ENCODE peak calls at places on chromosome X, in seven cellular contexts. One of them, this sample, is unnamed. For H3K4me1, the result is how much of the 10 kb centered on the place peaks cover.

GRCh38 chrX:43328358-43328946 is 327.6 kb upstream of the MAOA start:
- DNase-seq in HCT116: no peak
- DNase-seq in K562: peak
- DNase-seq in H1: no peak
- DNase-seq in SK-N-SH: no peak
- DNase-seq in GM12878: no peak
- DNase-seq in HepG2: no peak
- DNase-seq in this sample: no peak

GRCh38 chrX:129934952-129935351 is 29.0 kb downstream of the UTP14A start:
- DNase-seq in K562: no peak
- DNase-seq in SK-N-SH: no peak
- DNase-seq in HCT116: no peak
- DNase-seq in HepG2: no peak
- DNase-seq in H1: no peak
- DNase-seq in GM12878: no peak
- DNase-seq in this sample: no peak

GRCh38 chrX:19886888-19887531 is 390 bp downstream of the SH3KBP1 start:
- DNase-seq in HCT116: no peak
- DNase-seq in K562: peak
- DNase-seq in SK-N-SH: peak
- DNase-seq in H1: peak
- DNase-seq in HepG2: no peak
- DNase-seq in GM12878: no peak
- DNase-seq in this sample: no peak

GRCh38 chrX:96987228-96987627 is 103.5 kb downstream of the RPA4 start:
- DNase-seq in H1: no peak
- DNase-seq in GM12878: no peak
- DNase-seq in HepG2: no peak
- DNase-seq in HCT116: no peak
- DNase-seq in K562: no peak
- DNase-seq in SK-N-SH: no peak
- DNase-seq in this sample: no peak

GRCh38 chrX:101668143-101668542 is 8.5 kb upstream of the ARMCX2 start:
- DNase-seq in HepG2: no peak
- DNase-seq in K562: no peak
- DNase-seq in SK-N-SH: no peak
- DNase-seq in GM12878: no peak
- DNase-seq in HCT116: no peak
- DNase-seq in H1: no peak
- DNase-seq in this sample: no peak

GRCh38 chrX:10254746-10255145 is 98.0 kb downstream of the CLCN4 start:
- DNase-seq in SK-N-SH: peak
- DNase-seq in GM12878: no peak
- DNase-seq in HepG2: peak
- DNase-seq in K562: no peak
- DNase-seq in H1: no peak
- DNase-seq in HCT116: no peak
- DNase-seq in this sample: no peak

GRCh38 chrX:148609766-148610698 is 109.6 kb downstream of the AFF2 start:
- DNase-seq in H1: no peak
- DNase-seq in GM12878: peak
- DNase-seq in HepG2: no peak
- DNase-seq in HCT116: no peak
- DNase-seq in K562: no peak
- DNase-seq in SK-N-SH: no peak
- DNase-seq in this sample: peak

GRCh38 chrX:11759461-11760311 is 1.6 kb downstream of the MSL3 start:
- DNase-seq in HepG2: peak
- DNase-seq in GM12878: peak
- DNase-seq in SK-N-SH: peak
- DNase-seq in K562: peak
- DNase-seq in HCT116: peak
- DNase-seq in H1: no peak
- DNase-seq in this sample: peak

GRCh38 chrX:97841544-97842179 is 958.0 kb downstream of the RPA4 start:
- DNase-seq in GM12878: no peak
- DNase-seq in K562: no peak
- DNase-seq in H1: no peak
- DNase-seq in SK-N-SH: no peak
- DNase-seq in HCT116: no peak
- DNase-seq in HepG2: no peak
- DNase-seq in this sample: no peak

GRCh38 chrX:69876221-69876620 is 173.5 kb downstream of the AWAT2 start:
- DNase-seq in HepG2: no peak
- DNase-seq in K562: no peak
- DNase-seq in H1: no peak
- DNase-seq in SK-N-SH: no peak
- DNase-seq in HCT116: no peak
- DNase-seq in GM12878: no peak
- DNase-seq in this sample: no peak

GRCh38 chrX:9420513-9420912 is 44.3 kb upstream of the TBL1X start:
- DNase-seq in GM12878: no peak
- DNase-seq in HCT116: no peak
- DNase-seq in SK-N-SH: no peak
- DNase-seq in K562: peak
- DNase-seq in H1: no peak
- DNase-seq in HepG2: no peak
- DNase-seq in this sample: no peak

GRCh38 chrX:65706041-65706828 is 38.8 kb downstream of the MSN start:
- DNase-seq in HepG2: no peak
- DNase-seq in HCT116: no peak
- DNase-seq in H1: no peak
- DNase-seq in K562: no peak
- DNase-seq in SK-N-SH: no peak
- DNase-seq in GM12878: no peak
- DNase-seq in this sample: no peak

GRCh38 chrX:42519666-42520231 is 258.2 kb downstream of the PPP1R2C start:
- DNase-seq in K562: peak
- DNase-seq in HCT116: no peak
- DNase-seq in H1: no peak
- DNase-seq in SK-N-SH: no peak
- DNase-seq in HepG2: no peak
- DNase-seq in GM12878: no peak
- DNase-seq in this sample: no peak

GRCh38 chrX:104270916-104271512 is 16.3 kb upstream of the ESX1 start:
- DNase-seq in H1: peak
- DNase-seq in K562: peak
- DNase-seq in HCT116: peak
- DNase-seq in SK-N-SH: no peak
- DNase-seq in HepG2: peak
- DNase-seq in GM12878: no peak
- DNase-seq in this sample: no peak

GRCh38 chrX:135437867-135438733 is 16.4 kb downstream of the SMIM10L2A start:
- DNase-seq in K562: peak
- DNase-seq in GM12878: no peak
- DNase-seq in HCT116: no peak
- DNase-seq in HepG2: peak
- DNase-seq in SK-N-SH: peak
- DNase-seq in H1: no peak
- DNase-seq in this sample: no peak

GRCh38 chrX:83019258-83019657 is 488.8 kb upstream of the POU3F4 start:
- DNase-seq in HCT116: no peak
- DNase-seq in H1: no peak
- DNase-seq in HepG2: no peak
- DNase-seq in GM12878: no peak
- DNase-seq in K562: no peak
- DNase-seq in SK-N-SH: no peak
- DNase-seq in this sample: no peak

GRCh38 chrX:110442631-110443030 is 84.0 kb downstream of the RTL9 start:
- DNase-seq in SK-N-SH: peak
- DNase-seq in H1: no peak
- DNase-seq in K562: peak
- DNase-seq in HCT116: no peak
- DNase-seq in GM12878: no peak
- DNase-seq in HepG2: peak
- DNase-seq in this sample: no peak

GRCh38 chrX:2701600-2701999 is 10.5 kb downstream of the CD99 start:
- DNase-seq in HCT116: no peak
- DNase-seq in K562: no peak
- DNase-seq in H1: no peak
- DNase-seq in GM12878: peak
- DNase-seq in SK-N-SH: no peak
- DNase-seq in HepG2: no peak
- DNase-seq in this sample: no peak

GRCh38 chrX:2705461-2705860 is 14.4 kb downstream of the CD99 start:
- DNase-seq in K562: no peak
- DNase-seq in H1: no peak
- DNase-seq in HepG2: no peak
- DNase-seq in GM12878: no peak
- DNase-seq in HCT116: no peak
- DNase-seq in SK-N-SH: no peak
- DNase-seq in this sample: no peak

GRCh38 chrX:2700405-2701320 is 9.6 kb downstream of the CD99 start:
- DNase-seq in GM12878: no peak
- DNase-seq in K562: no peak
- DNase-seq in HCT116: no peak
- DNase-seq in SK-N-SH: no peak
- DNase-seq in HepG2: no peak
- DNase-seq in H1: no peak
- DNase-seq in this sample: no peak

GRCh38 chrX:2705036-2705435 is 13.9 kb downstream of the CD99 start:
- DNase-seq in HCT116: no peak
- DNase-seq in H1: no peak
- DNase-seq in SK-N-SH: no peak
- DNase-seq in K562: no peak
- DNase-seq in HepG2: no peak
- DNase-seq in GM12878: no peak
- DNase-seq in this sample: no peak

GRCh38 chrX:2703991-2704369 is 12.9 kb downstream of the CD99 start:
- DNase-seq in HCT116: no peak
- DNase-seq in SK-N-SH: no peak
- DNase-seq in HepG2: no peak
- DNase-seq in H1: no peak
- DNase-seq in K562: no peak
- DNase-seq in GM12878: no peak
- DNase-seq in this sample: no peak
- H3K4me1 ChIP-seq in HCT116: under half
- H3K4me1 ChIP-seq in SK-N-SH: under half
- H3K4me1 ChIP-seq in HepG2: under half
- H3K4me1 ChIP-seq in H1: under half
- H3K4me1 ChIP-seq in K562: under half
- H3K4me1 ChIP-seq in GM12878: under half
- H3K4me1 ChIP-seq in this sample: under half

GRCh38 chrX:153974726-153975286 is 2.3 kb downstream of the TMEM187 start:
- DNase-seq in GM12878: no peak
- DNase-seq in K562: no peak
- DNase-seq in HCT116: no peak
- DNase-seq in H1: no peak
- DNase-seq in HepG2: peak
- DNase-seq in SK-N-SH: no peak
- DNase-seq in this sample: no peak
- TF ChIP-seq YY1 in GM12878: no peak
- TF ChIP-seq YY1 in K562: no peak
- TF ChIP-seq YY1 in HCT116: no peak
- TF ChIP-seq YY1 in H1: no peak
- TF ChIP-seq YY1 in HepG2: no peak
- TF ChIP-seq YY1 in SK-N-SH: no peak
- TF ChIP-seq YY1 in this sample: no peak

DNA sequence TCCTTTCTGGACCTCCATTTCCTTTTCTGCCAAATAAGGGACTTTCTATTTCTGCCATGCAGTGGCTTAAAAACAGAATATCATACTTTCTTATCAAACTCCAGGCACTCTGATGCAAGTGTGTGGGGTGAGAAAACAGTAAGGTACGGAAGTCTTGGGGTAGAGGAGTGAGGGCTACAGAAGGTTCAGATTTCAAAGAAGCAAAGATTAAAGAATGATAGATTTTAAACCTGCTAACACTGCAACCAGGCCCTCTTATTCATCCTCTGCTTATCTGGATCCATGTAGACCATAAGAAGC is 48.2 kb upstream of the GPR174 start:
- DNase-seq in H1: no peak
- DNase-seq in HepG2: no peak
- DNase-seq in GM12878: no peak
- DNase-seq in K562: no peak
- DNase-seq in SK-N-SH: no peak
- DNase-seq in HCT116: no peak
- DNase-seq in this sample: no peak
- H3K4me1 ChIP-seq in H1: under half
- H3K4me1 ChIP-seq in HepG2: under half
- H3K4me1 ChIP-seq in GM12878: under half
- H3K4me1 ChIP-seq in K562: under half
- H3K4me1 ChIP-seq in SK-N-SH: under half
- H3K4me1 ChIP-seq in HCT116: under half
- H3K4me1 ChIP-seq in this sample: under half

DNA sequence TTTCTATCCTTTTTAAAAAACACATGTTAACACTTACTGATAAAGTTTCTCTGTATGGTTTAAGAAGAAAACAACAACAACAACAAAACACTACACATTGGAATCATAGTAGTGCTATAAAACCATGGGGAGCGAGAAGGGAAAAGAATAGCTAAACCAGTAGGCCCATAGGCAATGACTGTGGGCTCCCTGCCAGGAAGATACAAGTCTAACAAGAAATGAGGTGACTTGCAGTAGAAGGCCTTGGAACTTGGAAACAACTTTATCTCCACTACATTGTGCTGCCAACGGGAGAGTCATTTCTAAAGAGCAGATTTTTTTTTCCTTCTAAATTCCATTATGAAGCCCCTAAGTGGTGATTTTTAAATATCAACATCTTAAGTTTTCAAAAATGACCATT is 78.0 kb downstream of the GPC4 start:
- DNase-seq in HCT116: no peak
- DNase-seq in K562: peak
- DNase-seq in HepG2: no peak
- DNase-seq in SK-N-SH: no peak
- DNase-seq in H1: no peak
- DNase-seq in GM12878: no peak
- DNase-seq in this sample: no peak
- TF ChIP-seq YY1 in HCT116: no peak
- TF ChIP-seq YY1 in K562: no peak
- TF ChIP-seq YY1 in HepG2: no peak
- TF ChIP-seq YY1 in SK-N-SH: no peak
- TF ChIP-seq YY1 in H1: no peak
- TF ChIP-seq YY1 in GM12878: no peak
- TF ChIP-seq YY1 in this sample: no peak

GRCh38 chrX:15509845-15510244 is 9.2 kb downstream of the BMX start:
- DNase-seq in SK-N-SH: no peak
- DNase-seq in HCT116: no peak
- DNase-seq in HepG2: no peak
- DNase-seq in K562: no peak
- DNase-seq in H1: no peak
- DNase-seq in GM12878: no peak
- DNase-seq in this sample: no peak
- H3K4me1 ChIP-seq in SK-N-SH: under half
- H3K4me1 ChIP-seq in HCT116: under half
- H3K4me1 ChIP-seq in HepG2: under half
- H3K4me1 ChIP-seq in K562: under half
- H3K4me1 ChIP-seq in H1: under half
- H3K4me1 ChIP-seq in GM12878: under half
- H3K4me1 ChIP-seq in this sample: under half

GRCh38 chrX:1165535-1166196 is 46.8 kb downstream of the CRLF2 start:
- DNase-seq in K562: no peak
- DNase-seq in SK-N-SH: no peak
- DNase-seq in HepG2: no peak
- DNase-seq in H1: peak
- DNase-seq in HCT116: no peak
- DNase-seq in GM12878: no peak
- DNase-seq in this sample: no peak
- TF ChIP-seq YY1 in K562: no peak
- TF ChIP-seq YY1 in SK-N-SH: no peak
- TF ChIP-seq YY1 in HepG2: no peak
- TF ChIP-seq YY1 in H1: no peak
- TF ChIP-seq YY1 in HCT116: no peak
- TF ChIP-seq YY1 in GM12878: no peak
- TF ChIP-seq YY1 in this sample: no peak